ENCODE peak calls at places on chromosomes 13 and 19, in five cellular contexts. I is psoas muscle, D is uterus, F is fibroblast of villous mesenchyme, S is fibroblast of the aortic adventitia. M is an unnamed sample.

GRCh38 chr13:21478881-21479808 is 20.0 kb upstream of the ZDHHC20 start:
- DNase-seq in S (peak; percentile 90), F (peak; percentile 84), D (peak; percentile 50), I (no peak), M (peak; percentile 77)

GRCh38 chr19:10979950-10980349 is 19.1 kb downstream of the SMARCA4 start:
- DNase-seq in S (no peak), F (no peak), D (no peak), I (peak; percentile 63), M (no peak)

GRCh38 chr13:47337781-47338507 is 441.1 kb upstream of the HTR2A start:
- DNase-seq in I (no peak), S (peak; percentile 79), D (no peak), F (peak; percentile 71), M (peak; percentile 68)

GRCh38 chr19:23771348-23771747 is 12.7 kb upstream of the ZNF681 start:
- DNase-seq in S (no peak), D (no peak), F (no peak), I (no peak), M (no peak)

GRCh38 chr13:73440296-73440895 is 381.6 kb downstream of the KLF5 start:
- DNase-seq in I (no peak), S (peak; percentile 16), F (no peak), D (no peak), M (no peak)

GRCh38 chr13:93963266-93964131 is 516.0 kb downstream of the DCT start:
- DNase-seq in S (peak; percentile 45), D (no peak), I (no peak), F (peak; percentile 40), M (peak; percentile 72)

GRCh38 chr19:19591133-19591825 is 27.2 kb downstream of the PBX4 start:
- DNase-seq in F (peak; percentile 97), D (no peak), S (peak; percentile 91), I (no peak), M (peak; percentile 97)

GRCh38 chr19:55452381-55453325 is 8.8 kb downstream of the ISOC2 start:
- DNase-seq in D (peak; percentile 72), S (peak; percentile 42), F (peak; percentile 65), I (peak; percentile 90), M (peak; percentile 59)

GRCh38 chr13:49540552-49540951 is 44.8 kb downstream of the PHF11 start:
- DNase-seq in D (peak; percentile 85), S (peak; percentile 35), I (no peak), F (peak; percentile 81), M (no peak)

GRCh38 chr19:44641460-44641859 is 2.2 kb upstream of the PVR start:
- DNase-seq in S (no peak), I (no peak), F (no peak), D (no peak), M (no peak)
- H3K4me3 ChIP-seq in S (no peak overlapping the region), I (no peak overlapping the region), F (no peak overlapping the region), D (no peak overlapping the region), M (no peak overlapping the region)

GRCh38 chr19:30785728-30786127 is 413.5 kb downstream of the ZNF536 start:
- DNase-seq in I (no peak), F (no peak), D (no peak), S (peak; percentile 1), M (no peak)
- H3K4me3 ChIP-seq in I (no peak overlapping the region), F (no peak overlapping the region), D (no peak overlapping the region), S (no peak overlapping the region), M (no peak overlapping the region)

DNA sequence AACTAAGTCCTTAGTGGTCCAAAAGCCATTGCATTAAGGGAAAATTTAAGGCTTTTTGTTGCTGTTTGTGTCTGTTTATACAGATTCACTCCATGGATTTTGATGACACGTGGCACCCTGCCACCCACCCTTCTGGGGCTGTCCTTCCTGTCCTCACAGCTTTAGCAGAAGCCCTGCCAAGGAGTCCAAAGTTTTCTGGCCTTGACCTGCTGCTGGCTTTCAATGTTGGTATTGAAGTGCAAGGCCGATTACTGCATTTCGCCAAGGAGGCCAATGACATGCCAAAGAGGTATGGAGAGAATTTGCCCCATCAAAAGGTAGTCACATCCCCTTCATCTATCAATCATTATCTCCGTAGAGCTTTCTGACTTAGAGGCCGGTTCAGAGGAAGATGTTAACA is 6.9 kb downstream of the ACOD1 start:
- DNase-seq in F (no peak), I (no peak), D (no peak), S (no peak), M (no peak)
- H3K4me3 ChIP-seq in F (no peak overlapping the region), I (no peak overlapping the region), D (no peak overlapping the region), S (no peak overlapping the region), M (no peak overlapping the region)

DNA sequence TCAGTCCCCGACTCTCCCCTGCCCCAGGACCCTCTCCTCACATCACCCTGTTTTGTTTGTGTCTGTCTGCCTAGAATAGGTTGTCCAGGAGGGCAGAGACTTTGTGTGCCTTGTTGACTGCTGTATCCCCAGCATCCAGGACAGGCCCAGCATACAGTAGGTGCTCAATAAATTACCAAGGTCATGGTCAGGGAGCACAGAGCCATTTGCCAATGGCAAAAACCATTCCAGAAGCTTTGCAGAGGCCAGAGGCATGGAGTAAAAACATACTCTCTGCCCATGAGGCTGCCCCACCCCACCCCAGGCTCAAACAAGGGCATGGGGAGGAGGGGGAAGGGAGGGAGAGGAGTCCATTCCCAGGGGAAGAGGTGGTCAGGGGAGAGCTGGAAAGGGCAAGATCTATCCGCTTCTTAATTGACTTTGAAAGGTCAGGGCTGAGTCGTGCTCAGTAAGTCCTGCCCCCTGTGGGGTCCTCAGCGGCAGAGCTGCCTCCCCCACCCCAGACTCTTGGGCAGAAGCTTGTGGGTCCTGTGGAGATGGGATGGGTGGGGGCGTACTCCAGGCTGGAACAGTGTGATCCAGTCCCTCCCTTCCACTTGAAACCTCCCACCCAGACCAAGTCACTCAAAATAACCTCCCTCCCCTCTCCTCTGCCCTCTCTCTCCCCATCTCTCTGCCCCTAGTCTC is 4.4 kb downstream of the GPR4 start:
- DNase-seq in S (no peak), F (no peak), D (no peak), I (no peak), M (no peak)
- H3K4me3 ChIP-seq in S (no peak overlapping the region), F (no peak overlapping the region), D (no peak overlapping the region), I (peak overlapping the region; percentile 44), M (no peak overlapping the region)

GRCh38 chr19:9531933-9532332 is 6.5 kb downstream of the ZNF426 start:
- DNase-seq in F (no peak), S (no peak), D (no peak), I (no peak), M (no peak)

GRCh38 chr19:9523885-9524474 is 14.5 kb downstream of the ZNF426 start:
- DNase-seq in S (no peak), I (no peak), D (no peak), F (no peak), M (no peak)

DNA sequence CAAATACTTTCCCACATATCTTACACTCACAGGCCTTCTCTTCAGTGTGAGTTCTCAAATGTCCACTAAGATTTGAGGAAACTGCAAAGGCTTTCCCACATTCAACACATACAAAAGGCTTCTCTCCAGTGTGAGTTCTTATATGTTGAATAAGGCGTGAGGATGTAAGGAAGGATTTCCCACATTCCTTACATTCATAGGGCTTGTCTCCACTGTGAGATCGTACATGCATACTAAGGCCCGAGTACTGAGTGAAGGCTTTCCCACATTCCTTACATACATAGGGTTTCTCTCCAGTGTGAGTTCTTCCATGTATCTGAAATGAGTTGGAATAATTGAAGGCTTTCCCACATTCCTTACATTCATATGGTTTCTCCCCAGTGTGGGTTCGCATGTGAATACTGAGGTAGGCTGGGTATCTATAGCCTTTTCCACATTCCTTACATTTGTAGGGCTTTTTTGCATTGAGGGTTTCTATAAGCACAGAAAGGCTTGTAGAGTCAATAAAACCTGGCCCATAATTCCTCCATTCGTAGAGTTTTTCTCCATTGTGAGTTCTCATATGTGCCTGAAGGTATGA is 9.6 kb downstream of the ZNF426 start:
- DNase-seq in F (peak; percentile 18), S (peak; percentile 9), I (no peak), D (no peak), M (peak; percentile 2)
- H3K4me3 ChIP-seq in F (no peak overlapping the region), S (no peak overlapping the region), I (no peak overlapping the region), D (no peak overlapping the region), M (no peak overlapping the region)

GRCh38 chr19:35775046-35775297 is 392 bp upstream of the ARHGAP33 start:
- DNase-seq in I (no peak), S (no peak), F (no peak), D (no peak), M (no peak)
- H3K4me3 ChIP-seq in I (peak overlapping the region; percentile 95), S (peak overlapping the region; percentile 55), F (peak overlapping the region; percentile 73), D (peak overlapping the region; percentile 93), M (peak overlapping the region; percentile 53)

GRCh38 chr19:46945668-46946067 is 74.0 kb upstream of the NPAS1 start:
- DNase-seq in I (no peak), F (no peak), D (no peak), S (peak; percentile 65), M (peak; percentile 62)
- H3K4me3 ChIP-seq in I (peak overlapping the region; percentile 51), F (no peak overlapping the region), D (no peak overlapping the region), S (no peak overlapping the region), M (no peak overlapping the region)

GRCh38 chr13:40993987-40994386 is 25.1 kb downstream of the ELF1 start:
- DNase-seq in F (no peak), S (no peak), D (no peak), I (no peak), M (no peak)
- H3K4me3 ChIP-seq in F (no peak overlapping the region), S (no peak overlapping the region), D (no peak overlapping the region), I (no peak overlapping the region), M (no peak overlapping the region)

GRCh38 chr19:40423938-40424337 is 1.9 kb downstream of the SERTAD1 start:
- DNase-seq in D (no peak), F (no peak), S (no peak), I (no peak), M (no peak)
- H3K4me3 ChIP-seq in D (peak overlapping the region; percentile 72), F (peak overlapping the region; percentile 84), S (peak overlapping the region; percentile 62), I (peak overlapping the region; percentile 88), M (peak overlapping the region; percentile 95)

GRCh38 chr19:38422405-38422804 is 3.6 kb downstream of the RASGRP4 start:
- DNase-seq in S (no peak), F (no peak), I (no peak), D (no peak), M (no peak)

GRCh38 chr19:38424272-38424671 is 1.7 kb downstream of the RASGRP4 start:
- DNase-seq in D (no peak), S (no peak), F (no peak), I (no peak), M (no peak)

GRCh38 chr19:38425222-38425809 is 703 bp downstream of the RASGRP4 start:
- DNase-seq in F (no peak), I (no peak), S (no peak), D (no peak), M (no peak)

GRCh38 chr19:38429055-38429810 is 3.2 kb upstream of the RASGRP4 start:
- DNase-seq in I (no peak), D (no peak), S (no peak), F (no peak), M (no peak)

GRCh38 chr19:38425810-38426466 is at the start of gene RASGRP4:
- DNase-seq in F (no peak), D (no peak), I (peak; percentile 66), S (no peak), M (no peak)
- H3K4me3 ChIP-seq in F (no peak within 1 kb of the TSS), D (no peak within 1 kb of the TSS), I (peak within 1 kb of the TSS; percentile 36), S (no peak within 1 kb of the TSS), M (no peak within 1 kb of the TSS)

M was measured in AG10803.